ENCODE peak calls at places on chromosomes 4 and X, in nine cellular contexts. One of them, this sample, is unnamed.

GRCh38 chr4:161256716-161257115 is 907.1 kb downstream of the FSTL5 start:
- DNase-seq in endothelial cell of umbilical vein: peak; percentile 24
- DNase-seq in psoas muscle: no peak
- DNase-seq in suprapubic skin: no peak
- DNase-seq in SJSA1: no peak
- DNase-seq in Caco-2: no peak
- DNase-seq in sigmoid colon: no peak
- DNase-seq in DND-41: no peak
- DNase-seq in mesenchymal stem cell: peak; percentile 28
- DNase-seq in this sample: no peak

GRCh38 chr4:40333921-40334352 is 1.2 kb upstream of the CHRNA9 start:
- DNase-seq in suprapubic skin: no peak
- DNase-seq in psoas muscle: no peak
- DNase-seq in mesenchymal stem cell: peak; percentile 87
- DNase-seq in sigmoid colon: no peak
- DNase-seq in SJSA1: no peak
- DNase-seq in Caco-2: no peak
- DNase-seq in endothelial cell of umbilical vein: no peak
- DNase-seq in DND-41: no peak
- DNase-seq in this sample: no peak

GRCh38 chr4:168509786-168510185 is 12.9 kb downstream of the PALLD start:
- DNase-seq in suprapubic skin: no peak
- DNase-seq in Caco-2: no peak
- DNase-seq in SJSA1: no peak
- DNase-seq in endothelial cell of umbilical vein: no peak
- DNase-seq in DND-41: peak; percentile 44
- DNase-seq in mesenchymal stem cell: peak; percentile 87
- DNase-seq in psoas muscle: no peak
- DNase-seq in sigmoid colon: no peak
- DNase-seq in this sample: no peak

GRCh38 chr4:165872443-165873297 is at the start of gene TLL1:
- DNase-seq in psoas muscle: no peak
- DNase-seq in sigmoid colon: no peak
- DNase-seq in mesenchymal stem cell: peak; percentile 22
- DNase-seq in endothelial cell of umbilical vein: peak; percentile 50
- DNase-seq in Caco-2: no peak
- DNase-seq in SJSA1: peak; percentile 8
- DNase-seq in DND-41: no peak
- DNase-seq in suprapubic skin: no peak
- DNase-seq in this sample: no peak

GRCh38 chr4:124459922-124460301 is 252.6 kb downstream of the ANKRD50 start:
- DNase-seq in SJSA1: no peak
- DNase-seq in mesenchymal stem cell: peak; percentile 98
- DNase-seq in endothelial cell of umbilical vein: peak; percentile 59
- DNase-seq in Caco-2: no peak
- DNase-seq in suprapubic skin: no peak
- DNase-seq in sigmoid colon: no peak
- DNase-seq in DND-41: no peak
- DNase-seq in psoas muscle: no peak
- DNase-seq in this sample: no peak

GRCh38 chr4:85967872-85968271 is 392.0 kb downstream of the MAPK10 start:
- DNase-seq in psoas muscle: no peak
- DNase-seq in Caco-2: no peak
- DNase-seq in endothelial cell of umbilical vein: no peak
- DNase-seq in suprapubic skin: no peak
- DNase-seq in sigmoid colon: no peak
- DNase-seq in mesenchymal stem cell: no peak
- DNase-seq in DND-41: no peak
- DNase-seq in SJSA1: no peak
- DNase-seq in this sample: no peak

GRCh38 chrX:129749069-129749468 is 10.3 kb downstream of the XPNPEP2 start:
- DNase-seq in sigmoid colon: no peak
- DNase-seq in DND-41: no peak
- DNase-seq in psoas muscle: no peak
- DNase-seq in endothelial cell of umbilical vein: no peak
- DNase-seq in suprapubic skin: no peak
- DNase-seq in SJSA1: no peak
- DNase-seq in mesenchymal stem cell: no peak
- DNase-seq in Caco-2: no peak
- DNase-seq in this sample: no peak

GRCh38 chrX:129823115-129823514 is 20.6 kb downstream of the ZDHHC9 start:
- DNase-seq in suprapubic skin: no peak
- DNase-seq in mesenchymal stem cell: peak; percentile 40
- DNase-seq in SJSA1: peak; percentile 20
- DNase-seq in sigmoid colon: no peak
- DNase-seq in Caco-2: peak; percentile 32
- DNase-seq in psoas muscle: no peak
- DNase-seq in endothelial cell of umbilical vein: peak; percentile 44
- DNase-seq in DND-41: peak; percentile 66
- DNase-seq in this sample: peak; percentile 75

GRCh38 chrX:130974323-130974722 is 71.3 kb upstream of the ENOX2 start:
- DNase-seq in SJSA1: no peak
- DNase-seq in suprapubic skin: no peak
- DNase-seq in Caco-2: no peak
- DNase-seq in DND-41: no peak
- DNase-seq in psoas muscle: no peak
- DNase-seq in mesenchymal stem cell: peak; percentile 18
- DNase-seq in sigmoid colon: no peak
- DNase-seq in endothelial cell of umbilical vein: no peak
- DNase-seq in this sample: no peak

GRCh38 chr4:25234390-25235367 is 846 bp downstream of the PI4K2B start:
- DNase-seq in Caco-2: peak; percentile 52
- DNase-seq in psoas muscle: peak; percentile 77
- DNase-seq in sigmoid colon: peak; percentile 69
- DNase-seq in SJSA1: peak; percentile 69
- DNase-seq in endothelial cell of umbilical vein: peak; percentile 92
- DNase-seq in suprapubic skin: no peak
- DNase-seq in mesenchymal stem cell: peak; percentile 92
- DNase-seq in DND-41: peak; percentile 54
- DNase-seq in this sample: peak; percentile 25

GRCh38 chr4:148017801-148018200 is 285.9 kb downstream of the ARHGAP10 start:
- DNase-seq in SJSA1: no peak
- DNase-seq in mesenchymal stem cell: no peak
- DNase-seq in psoas muscle: no peak
- DNase-seq in sigmoid colon: no peak
- DNase-seq in suprapubic skin: no peak
- DNase-seq in DND-41: no peak
- DNase-seq in Caco-2: no peak
- DNase-seq in endothelial cell of umbilical vein: peak; percentile 96
- DNase-seq in this sample: no peak

GRCh38 chr4:182671231-182671630 is 246.0 kb downstream of the DCTD start:
- DNase-seq in sigmoid colon: no peak
- DNase-seq in SJSA1: no peak
- DNase-seq in endothelial cell of umbilical vein: no peak
- DNase-seq in DND-41: no peak
- DNase-seq in psoas muscle: no peak
- DNase-seq in mesenchymal stem cell: no peak
- DNase-seq in Caco-2: no peak
- DNase-seq in suprapubic skin: no peak
- DNase-seq in this sample: no peak

GRCh38 chr4:186021461-186022167 is 47.3 kb upstream of the TLR3 start:
- DNase-seq in endothelial cell of umbilical vein: peak; percentile 69
- DNase-seq in psoas muscle: no peak
- DNase-seq in mesenchymal stem cell: peak; percentile 29
- DNase-seq in Caco-2: no peak
- DNase-seq in suprapubic skin: no peak
- DNase-seq in sigmoid colon: no peak
- DNase-seq in DND-41: no peak
- DNase-seq in SJSA1: peak; percentile 31
- DNase-seq in this sample: no peak

DNA sequence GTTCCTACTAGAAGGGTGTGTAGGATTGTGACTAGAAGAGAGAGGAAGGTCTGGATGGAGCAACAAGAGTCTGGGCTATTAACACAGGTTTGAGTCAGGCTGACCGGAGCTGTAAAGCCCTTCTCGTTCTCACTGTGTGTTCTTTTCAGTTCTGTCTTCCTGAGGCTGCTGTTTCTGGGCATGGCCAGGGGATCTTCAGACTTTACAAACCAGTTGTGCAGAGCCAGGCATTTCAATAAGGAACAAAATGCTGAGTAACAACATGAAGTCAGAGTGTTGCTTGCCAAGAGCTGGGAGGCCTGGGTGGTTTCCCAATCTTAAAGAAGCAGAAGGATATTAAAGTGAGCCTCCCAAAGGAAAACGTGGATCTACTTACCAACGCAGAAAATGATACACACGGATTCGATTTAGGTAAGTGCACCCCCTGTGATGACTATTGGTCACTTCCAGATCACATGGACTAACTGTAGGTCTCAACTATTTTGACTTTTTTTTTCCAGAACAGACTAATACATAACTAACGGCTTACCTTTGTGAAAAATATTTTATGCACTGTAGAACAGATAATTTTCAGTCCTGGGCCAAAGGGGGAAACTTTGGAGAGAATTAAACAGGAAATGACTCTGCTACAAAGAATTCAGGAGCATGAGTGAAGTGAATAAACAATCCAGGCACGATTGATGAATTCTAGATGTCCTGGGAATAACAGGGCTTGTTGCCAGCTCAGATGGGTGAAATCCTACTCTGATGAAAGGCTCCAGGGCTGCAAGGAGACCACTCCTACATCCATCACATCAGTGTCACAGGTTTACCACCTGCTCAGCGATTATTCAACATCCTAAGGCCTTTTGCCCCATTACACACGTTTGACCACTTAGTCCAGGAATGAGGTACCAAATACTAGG is 94.5 kb downstream of the ANXA3 start:
- DNase-seq in psoas muscle: peak; percentile 82
- DNase-seq in suprapubic skin: peak; percentile 87
- DNase-seq in DND-41: no peak
- DNase-seq in Caco-2: no peak
- DNase-seq in endothelial cell of umbilical vein: peak; percentile 91
- DNase-seq in mesenchymal stem cell: peak; percentile 94
- DNase-seq in sigmoid colon: peak; percentile 94
- DNase-seq in SJSA1: peak; percentile 89
- DNase-seq in this sample: no peak
- H3K4me3 ChIP-seq in psoas muscle: peak overlapping the region; percentile 31
- H3K4me3 ChIP-seq in suprapubic skin: peak overlapping the region; percentile 8
- H3K4me3 ChIP-seq in DND-41: no peak overlapping the region
- H3K4me3 ChIP-seq in Caco-2: no peak overlapping the region
- H3K4me3 ChIP-seq in endothelial cell of umbilical vein: peak overlapping the region; percentile 61
- H3K4me3 ChIP-seq in mesenchymal stem cell: no peak overlapping the region
- H3K4me3 ChIP-seq in sigmoid colon: peak overlapping the region; percentile 8
- H3K4me3 ChIP-seq in SJSA1: peak overlapping the region; percentile 17
- H3K4me3 ChIP-seq in this sample: no peak overlapping the region

GRCh38 chrX:13967636-13968035 is 62.1 kb downstream of the GEMIN8 start:
- DNase-seq in SJSA1: no peak
- DNase-seq in psoas muscle: no peak
- DNase-seq in mesenchymal stem cell: no peak
- DNase-seq in sigmoid colon: no peak
- DNase-seq in suprapubic skin: no peak
- DNase-seq in Caco-2: no peak
- DNase-seq in endothelial cell of umbilical vein: no peak
- DNase-seq in DND-41: no peak
- DNase-seq in this sample: no peak
- H3K27me3 ChIP-seq in SJSA1: no peaks in the 10 kb centered on the region
- H3K27me3 ChIP-seq in psoas muscle: no peaks in the 10 kb centered on the region
- H3K27me3 ChIP-seq in mesenchymal stem cell: no peaks in the 10 kb centered on the region
- H3K27me3 ChIP-seq in sigmoid colon: no peaks in the 10 kb centered on the region
- H3K27me3 ChIP-seq in suprapubic skin: no peaks in the 10 kb centered on the region
- H3K27me3 ChIP-seq in Caco-2: no peaks in the 10 kb centered on the region
- H3K27me3 ChIP-seq in endothelial cell of umbilical vein: no peaks in the 10 kb centered on the region
- H3K27me3 ChIP-seq in DND-41: no peaks in the 10 kb centered on the region
- H3K27me3 ChIP-seq in this sample: no peaks in the 10 kb centered on the region

GRCh38 chrX:13081385-13082285 is 37.2 kb upstream of the FAM9C start:
- DNase-seq in sigmoid colon: no peak
- DNase-seq in suprapubic skin: no peak
- DNase-seq in psoas muscle: no peak
- DNase-seq in DND-41: peak; percentile 41
- DNase-seq in SJSA1: no peak
- DNase-seq in Caco-2: no peak
- DNase-seq in endothelial cell of umbilical vein: no peak
- DNase-seq in mesenchymal stem cell: no peak
- DNase-seq in this sample: no peak
- H3K4me1 ChIP-seq in sigmoid colon: no peaks in the 10 kb centered on the region
- H3K4me1 ChIP-seq in suprapubic skin: peaks cover 6% of the 10 kb centered on the region
- H3K4me1 ChIP-seq in psoas muscle: no peaks in the 10 kb centered on the region
- H3K4me1 ChIP-seq in DND-41: peaks cover 96% of the 10 kb centered on the region
- H3K4me1 ChIP-seq in SJSA1: peaks cover 20% of the 10 kb centered on the region
- H3K4me1 ChIP-seq in Caco-2: no peaks in the 10 kb centered on the region
- H3K4me1 ChIP-seq in endothelial cell of umbilical vein: peaks cover 8% of the 10 kb centered on the region
- H3K4me1 ChIP-seq in mesenchymal stem cell: peaks cover 4% of the 10 kb centered on the region
- H3K4me1 ChIP-seq in this sample: peaks cover 84% of the 10 kb centered on the region

DNA sequence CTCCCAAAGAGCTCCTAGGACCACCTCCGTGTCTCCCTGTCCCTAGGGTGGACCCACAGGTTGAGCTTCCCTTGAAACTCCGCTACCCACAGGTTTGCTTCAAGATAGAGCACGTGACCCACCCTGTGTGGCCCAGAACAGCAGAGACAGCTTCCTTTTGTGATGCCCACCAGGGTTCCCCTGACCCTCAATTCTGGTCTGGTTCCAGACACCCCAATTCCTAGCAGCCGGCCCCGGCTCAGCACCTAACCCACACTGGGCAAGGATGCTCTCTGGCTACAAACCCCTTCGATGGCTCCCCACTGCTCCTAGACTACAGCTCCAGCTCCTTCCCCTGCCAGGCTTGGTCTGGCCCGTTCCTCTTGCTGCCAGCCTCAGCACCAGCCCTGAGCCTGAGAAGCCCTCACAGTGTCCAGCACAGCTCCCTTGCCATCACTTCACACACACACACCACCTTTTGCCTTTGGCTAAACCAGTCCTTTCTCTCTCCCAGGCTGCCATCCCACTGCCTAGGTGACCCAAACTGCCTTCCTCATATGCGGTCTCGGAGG is 6.3 kb downstream of the PNCK start:
- DNase-seq in DND-41: no peak
- DNase-seq in mesenchymal stem cell: no peak
- DNase-seq in endothelial cell of umbilical vein: no peak
- DNase-seq in sigmoid colon: peak; percentile 57
- DNase-seq in Caco-2: no peak
- DNase-seq in SJSA1: no peak
- DNase-seq in suprapubic skin: no peak
- DNase-seq in psoas muscle: no peak
- DNase-seq in this sample: no peak
- H3K4me3 ChIP-seq in DND-41: no peak overlapping the region
- H3K4me3 ChIP-seq in mesenchymal stem cell: no peak overlapping the region
- H3K4me3 ChIP-seq in endothelial cell of umbilical vein: no peak overlapping the region
- H3K4me3 ChIP-seq in sigmoid colon: no peak overlapping the region
- H3K4me3 ChIP-seq in Caco-2: peak overlapping the region; percentile 36
- H3K4me3 ChIP-seq in SJSA1: no peak overlapping the region
- H3K4me3 ChIP-seq in suprapubic skin: no peak overlapping the region
- H3K4me3 ChIP-seq in psoas muscle: no peak overlapping the region
- H3K4me3 ChIP-seq in this sample: no peak overlapping the region

This sample was measured in CD4-positive, CD25-positive, alpha-beta regulatory T cell.